ENCODE peak calls at places on chromosome X, in eight cellular contexts. One of them, this sample, is unnamed.

GRCh38 chrX:154008521-154008920 is 11.2 kb downstream of the IRAK1 start:
- DNase-seq in NCI-H510A treated with DMSO at 0.1 percent for 48 hours: no peak
- DNase-seq in effector CD4-positive, alpha-beta T cell: no peak
- DNase-seq in GM06990: no peak
- DNase-seq in ascending aorta: no peak
- DNase-seq in H9: no peak
- DNase-seq in stimulated activated CD4-positive, alpha-beta T cell treated with anti-CD3 and anti-CD28 coated beads, Interleukin-15, amount 100 ng/mL, for 1 hour: no peak
- DNase-seq in NCI-H2081 treated with DMSO at 0.1 percent for 48 hours: no peak
- DNase-seq in this sample: no peak

GRCh38 chrX:34483980-34484379 is 173.1 kb downstream of the TMEM47 start:
- DNase-seq in NCI-H2081 treated with DMSO at 0.1 percent for 48 hours: no peak
- DNase-seq in stimulated activated CD4-positive, alpha-beta T cell treated with anti-CD3 and anti-CD28 coated beads, Interleukin-15, amount 100 ng/mL, for 1 hour: no peak
- DNase-seq in H9: no peak
- DNase-seq in NCI-H510A treated with DMSO at 0.1 percent for 48 hours: no peak
- DNase-seq in ascending aorta: no peak
- DNase-seq in effector CD4-positive, alpha-beta T cell: no peak
- DNase-seq in GM06990: no peak
- DNase-seq in this sample: no peak

GRCh38 chrX:43750248-43750676 is 94.2 kb downstream of the MAOA start:
- DNase-seq in GM06990: peak; percentile 5
- DNase-seq in ascending aorta: no peak
- DNase-seq in NCI-H510A treated with DMSO at 0.1 percent for 48 hours: peak; percentile 68
- DNase-seq in NCI-H2081 treated with DMSO at 0.1 percent for 48 hours: peak; percentile 56
- DNase-seq in stimulated activated CD4-positive, alpha-beta T cell treated with anti-CD3 and anti-CD28 coated beads, Interleukin-15, amount 100 ng/mL, for 1 hour: no peak
- DNase-seq in effector CD4-positive, alpha-beta T cell: peak; percentile 23
- DNase-seq in H9: peak; percentile 65
- DNase-seq in this sample: peak; percentile 10

GRCh38 chrX:45862801-45863200 is 662.1 kb upstream of the DIPK2B start:
- DNase-seq in effector CD4-positive, alpha-beta T cell: no peak
- DNase-seq in NCI-H510A treated with DMSO at 0.1 percent for 48 hours: no peak
- DNase-seq in NCI-H2081 treated with DMSO at 0.1 percent for 48 hours: no peak
- DNase-seq in ascending aorta: no peak
- DNase-seq in H9: peak; percentile 24
- DNase-seq in GM06990: no peak
- DNase-seq in stimulated activated CD4-positive, alpha-beta T cell treated with anti-CD3 and anti-CD28 coated beads, Interleukin-15, amount 100 ng/mL, for 1 hour: no peak
- DNase-seq in this sample: no peak

GRCh38 chrX:25004485-25005032 is 11.2 kb downstream of the ARX start:
- DNase-seq in effector CD4-positive, alpha-beta T cell: no peak
- DNase-seq in H9: no peak
- DNase-seq in GM06990: no peak
- DNase-seq in stimulated activated CD4-positive, alpha-beta T cell treated with anti-CD3 and anti-CD28 coated beads, Interleukin-15, amount 100 ng/mL, for 1 hour: no peak
- DNase-seq in ascending aorta: no peak
- DNase-seq in NCI-H2081 treated with DMSO at 0.1 percent for 48 hours: no peak
- DNase-seq in NCI-H510A treated with DMSO at 0.1 percent for 48 hours: no peak
- DNase-seq in this sample: no peak

GRCh38 chrX:68732906-68733493 is 85.5 kb downstream of the STARD8 start:
- DNase-seq in NCI-H510A treated with DMSO at 0.1 percent for 48 hours: peak; percentile 20
- DNase-seq in H9: peak; percentile 72
- DNase-seq in ascending aorta: no peak
- DNase-seq in effector CD4-positive, alpha-beta T cell: peak; percentile 52
- DNase-seq in GM06990: peak; percentile 26
- DNase-seq in NCI-H2081 treated with DMSO at 0.1 percent for 48 hours: no peak
- DNase-seq in stimulated activated CD4-positive, alpha-beta T cell treated with anti-CD3 and anti-CD28 coated beads, Interleukin-15, amount 100 ng/mL, for 1 hour: peak; percentile 38
- DNase-seq in this sample: peak; percentile 27

GRCh38 chrX:51836823-51837222 is 56.6 kb upstream of the MAGED1 start:
- DNase-seq in GM06990: no peak
- DNase-seq in stimulated activated CD4-positive, alpha-beta T cell treated with anti-CD3 and anti-CD28 coated beads, Interleukin-15, amount 100 ng/mL, for 1 hour: no peak
- DNase-seq in effector CD4-positive, alpha-beta T cell: no peak
- DNase-seq in ascending aorta: no peak
- DNase-seq in H9: no peak
- DNase-seq in NCI-H510A treated with DMSO at 0.1 percent for 48 hours: no peak
- DNase-seq in NCI-H2081 treated with DMSO at 0.1 percent for 48 hours: no peak
- DNase-seq in this sample: no peak

GRCh38 chrX:15073313-15073712 is 196.6 kb downstream of the ASB9 start:
- DNase-seq in GM06990: no peak
- DNase-seq in effector CD4-positive, alpha-beta T cell: no peak
- DNase-seq in stimulated activated CD4-positive, alpha-beta T cell treated with anti-CD3 and anti-CD28 coated beads, Interleukin-15, amount 100 ng/mL, for 1 hour: no peak
- DNase-seq in NCI-H2081 treated with DMSO at 0.1 percent for 48 hours: no peak
- DNase-seq in H9: no peak
- DNase-seq in ascending aorta: no peak
- DNase-seq in NCI-H510A treated with DMSO at 0.1 percent for 48 hours: no peak
- DNase-seq in this sample: no peak

GRCh38 chrX:152601848-152602616 is 35.7 kb upstream of the GABRQ start:
- DNase-seq in ascending aorta: no peak
- DNase-seq in NCI-H510A treated with DMSO at 0.1 percent for 48 hours: peak; percentile 5
- DNase-seq in stimulated activated CD4-positive, alpha-beta T cell treated with anti-CD3 and anti-CD28 coated beads, Interleukin-15, amount 100 ng/mL, for 1 hour: no peak
- DNase-seq in H9: peak; percentile 40
- DNase-seq in effector CD4-positive, alpha-beta T cell: no peak
- DNase-seq in NCI-H2081 treated with DMSO at 0.1 percent for 48 hours: no peak
- DNase-seq in GM06990: no peak
- DNase-seq in this sample: no peak

GRCh38 chrX:102858826-102859627 is 78.0 kb upstream of the RAB40AL start:
- DNase-seq in NCI-H2081 treated with DMSO at 0.1 percent for 48 hours: no peak
- DNase-seq in NCI-H510A treated with DMSO at 0.1 percent for 48 hours: no peak
- DNase-seq in effector CD4-positive, alpha-beta T cell: no peak
- DNase-seq in GM06990: no peak
- DNase-seq in stimulated activated CD4-positive, alpha-beta T cell treated with anti-CD3 and anti-CD28 coated beads, Interleukin-15, amount 100 ng/mL, for 1 hour: no peak
- DNase-seq in H9: peak; percentile 37
- DNase-seq in ascending aorta: no peak
- DNase-seq in this sample: no peak

This sample was measured in effector memory CD8-positive, alpha-beta T cell.